ENCODE peak calls at places on chromosomes 11 and 22, in eight cellular contexts. N is A549, R is GM23338, W is HCT116, J is HepG2, P is K562, D is GM12878, L is SK-N-SH. Z is an unnamed sample.
A peak's percentile ranks its signal among the peaks of the same experiment; 100 is the strongest.

GRCh38 chr11:115181480-115181879 is 322.7 kb downstream of the CADM1 start:
- DNase-seq in N (no peak), R (no peak), W (no peak), J (no peak), P (no peak), D (no peak), L (no peak), Z (no peak)

GRCh38 chr11:75428301-75428724 is 4.7 kb downstream of the KLHL35 start:
- DNase-seq in N (no peak), R (peak; percentile 87), W (no peak), J (peak; percentile 85), P (peak; percentile 65), D (no peak), L (peak; percentile 99), Z (no peak)

GRCh38 chr11:28863422-28863821 is 755.2 kb downstream of the METTL15 start:
- DNase-seq in N (no peak), R (no peak), W (no peak), J (no peak), P (no peak), D (no peak), L (no peak), Z (no peak)

GRCh38 chr11:128929991-128930390 is 12.7 kb downstream of the TP53AIP1 start:
- DNase-seq in N (no peak), R (no peak), W (no peak), J (no peak), P (no peak), D (no peak), L (no peak), Z (no peak)

GRCh38 chr22:46625113-46625842 is 5.1 kb downstream of the GRAMD4 start:
- DNase-seq in N (no peak), R (no peak), W (no peak), J (no peak), P (no peak), D (no peak), L (no peak), Z (no peak)

GRCh38 chr11:68857037-68857586 is 15.4 kb upstream of the CPT1A start:
- DNase-seq in N (no peak), R (no peak), W (no peak), J (no peak), P (no peak), D (no peak), L (no peak), Z (no peak)

GRCh38 chr11:31117038-31117437 is 252.5 kb downstream of the DCDC1 start:
- DNase-seq in N (no peak), R (no peak), W (no peak), J (no peak), P (no peak), D (no peak), L (no peak), Z (no peak)

GRCh38 chr11:77505956-77506355 is 32.1 kb upstream of the PAK1 start:
- DNase-seq in N (no peak), R (no peak), W (no peak), J (no peak), P (no peak), D (no peak), L (peak; percentile 37), Z (no peak)

GRCh38 chr11:44842219-44842618 is 108.5 kb downstream of the TP53I11 start:
- DNase-seq in N (no peak), R (no peak), W (no peak), J (no peak), P (no peak), D (no peak), L (no peak), Z (no peak)

GRCh38 chr11:8501838-8502237 is 92.2 kb downstream of the STK33 start:
- DNase-seq in N (no peak), R (no peak), W (no peak), J (no peak), P (no peak), D (no peak), L (no peak), Z (no peak)

GRCh38 chr22:49923445-49923844 is 5.0 kb downstream of the CRELD2 start:
- DNase-seq in N (no peak), R (no peak), W (no peak), J (no peak), P (no peak), D (no peak), L (no peak), Z (no peak)

GRCh38 chr22:39839917-39840510 is 53.5 kb downstream of the ENTHD1 start:
- DNase-seq in N (no peak), R (no peak), W (no peak), J (no peak), P (peak; percentile 27), D (peak; percentile 40), L (no peak), Z (peak; percentile 18)

GRCh38 chr11:102831128-102831708 is 12.2 kb downstream of the MMP3 start:
- DNase-seq in N (no peak), R (peak; percentile 78), W (no peak), J (peak; percentile 4), P (no peak), D (no peak), L (peak; percentile 40), Z (no peak)

GRCh38 chr11:128133501-128133900 is 453.9 kb downstream of the ETS1 start:
- DNase-seq in N (no peak), R (peak; percentile 9), W (no peak), J (no peak), P (no peak), D (no peak), L (no peak), Z (no peak)

GRCh38 chr22:39325392-39325932 is 6.0 kb upstream of the RPL3 start:
- DNase-seq in N (no peak), R (no peak), W (no peak), J (no peak), P (no peak), D (no peak), L (no peak), Z (no peak)

GRCh38 chr22:29308148-29308790 is 1.8 kb downstream of the GAS2L1 start:
- DNase-seq in N (no peak), R (no peak), W (no peak), J (no peak), P (no peak), D (no peak), L (peak; percentile 24), Z (no peak)

GRCh38 chr22:50090141-50090714 is 422 bp downstream of the MOV10L1 start:
- DNase-seq in N (no peak), R (peak; percentile 57), W (no peak), J (no peak), P (no peak), D (no peak), L (no peak), Z (no peak)

GRCh38 chr11:94034207-94034606 is 13.1 kb downstream of the HEPHL1 start:
- DNase-seq in N (no peak), R (no peak), W (no peak), J (no peak), P (no peak), D (no peak), L (no peak), Z (no peak)

GRCh38 chr22:31104869-31105268 is 2.5 kb downstream of the SELENOM start:
- DNase-seq in N (no peak), R (peak; percentile 93), W (no peak), J (no peak), P (peak; percentile 40), D (no peak), L (no peak), Z (no peak)
- TF ChIP-seq CTCF in N (no peak), R (peak; percentile 80), W (no peak), J (no peak), P (no peak), D (peak; percentile 43), L (no peak), Z (no peak)

GRCh38 chr11:63765688-63766241 is 2.8 kb downstream of the ZFTA start:
- DNase-seq in N (no peak), R (peak; percentile 18), W (no peak), J (no peak), P (no peak), D (no peak), L (no peak), Z (no peak)

GRCh38 chr11:63764712-63765631 is 3.6 kb downstream of the ZFTA start:
- DNase-seq in N (no peak), R (peak; percentile 68), W (no peak), J (peak; percentile 75), P (no peak), D (no peak), L (no peak), Z (no peak)

GRCh38 chr11:63768232-63769043 is at the start of gene ZFTA:
- DNase-seq in N (peak; percentile 68), R (peak; percentile 94), W (no peak), J (no peak), P (peak; percentile 88), D (no peak), L (peak; percentile 98), Z (no peak)

GRCh38 chr11:63767415-63768231 is 952 bp downstream of the ZFTA start:
- DNase-seq in N (peak; percentile 66), R (peak; percentile 99), W (peak; percentile 38), J (peak; percentile 49), P (peak; percentile 81), D (no peak), L (peak; percentile 85), Z (no peak)

GRCh38 chr11:63766501-63767270 is 1.9 kb downstream of the ZFTA start:
- DNase-seq in N (no peak), R (no peak), W (no peak), J (peak; percentile 47), P (no peak), D (no peak), L (peak; percentile 54), Z (no peak)
- H3K27ac ChIP-seq in N (no peak overlapping the region), R (no peak overlapping the region), W (peak overlapping the region; percentile 7), J (peak overlapping the region; percentile 86), P (no peak overlapping the region), D (no peak overlapping the region), L (no peak overlapping the region), Z (no peak overlapping the region)

DNA sequence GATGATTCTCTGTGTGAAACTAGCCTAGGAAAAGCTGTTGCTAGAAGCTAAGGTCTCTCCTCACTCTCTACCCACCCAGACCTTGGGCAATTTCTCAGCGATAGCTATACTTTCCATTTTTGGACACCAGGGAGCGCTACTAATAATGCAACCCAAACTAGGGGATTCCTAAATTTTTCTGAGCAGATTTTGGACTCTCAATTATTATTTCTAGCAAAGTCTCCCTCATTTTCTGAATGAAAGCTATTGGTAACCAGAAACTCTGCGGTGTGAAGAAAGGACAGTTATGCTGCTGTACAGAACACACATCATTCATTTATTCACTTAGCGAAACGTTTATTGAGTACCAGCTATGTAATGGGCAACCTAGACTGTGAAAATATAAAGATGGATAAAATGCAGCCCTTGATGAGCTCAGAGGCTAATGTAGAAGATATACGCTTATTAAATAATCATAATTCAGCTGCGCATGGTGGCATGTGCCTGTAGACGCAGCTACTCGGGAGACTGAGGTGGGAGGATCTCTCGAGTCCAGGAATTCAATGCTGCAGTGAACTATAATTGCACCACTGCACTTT is 6.1 kb upstream of the STIM1 start:
- DNase-seq in N (peak; percentile 51), R (peak; percentile 66), W (no peak), J (peak; percentile 41), P (peak; percentile 42), D (no peak), L (peak; percentile 53), Z (peak; percentile 65)
- TF ChIP-seq REST in N (no peak), R (no peak), W (no peak), J (no peak), P (no peak), D (no peak), L (no peak), Z (no peak)

DNA sequence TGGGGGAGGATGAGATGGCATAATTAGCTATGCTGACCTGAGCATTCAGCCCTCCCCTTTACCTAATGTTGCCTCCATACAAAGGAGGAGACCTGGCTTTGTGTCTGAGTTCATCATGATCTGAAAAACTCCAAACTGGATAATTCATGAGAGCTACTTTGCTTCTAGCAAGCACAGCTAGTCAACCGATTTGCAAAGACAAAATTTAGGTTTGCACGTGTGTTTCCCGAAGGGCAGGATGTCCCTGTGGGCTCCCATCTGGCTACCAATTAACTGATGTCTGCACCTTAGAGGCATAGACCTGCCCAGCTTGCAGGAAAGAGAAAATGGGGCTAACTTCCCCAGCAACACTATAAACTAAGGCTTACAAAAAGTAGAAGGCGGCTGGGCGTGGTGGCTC is 42.2 kb upstream of the POU2AF1 start:
- DNase-seq in N (no peak), R (no peak), W (no peak), J (no peak), P (no peak), D (no peak), L (no peak), Z (no peak)
- TF ChIP-seq CTCF in N (no peak), R (no peak), W (no peak), J (no peak), P (no peak), D (no peak), L (no peak), Z (no peak)